ENCODE peak calls at places on chromosome 20, in ten cellular contexts. C is GM23338, R is stomach, V is SK-N-SH, Y is spleen, L is esophagus muscularis mucosa, J is sigmoid colon, W is K562, S is suprapubic skin, G is HCT116. Z is an unnamed sample.

GRCh38 chr20:34215711-34216381 is 25.4 kb upstream of the ASIP start:
- DNase-seq in C (peak), R (peak), V (peak), Y (peak), L (peak), J (peak), W (peak), S (peak), G (peak), Z (no peak)

GRCh38 chr20:1185316-1185741 is 548 bp upstream of the TMEM74B start:
- DNase-seq in C (peak), R (no peak), V (peak), Y (no peak), L (no peak), J (no peak), W (peak), S (no peak), G (no peak), Z (no peak)

GRCh38 chr20:49230021-49230420 is 10.8 kb downstream of the DDX27 start:
- DNase-seq in C (no peak), R (no peak), V (no peak), Y (peak), L (no peak), J (peak), W (peak), S (no peak), G (no peak), Z (no peak)

GRCh38 chr20:63158845-63159244 is 57.1 kb downstream of the YTHDF1 start:
- DNase-seq in C (no peak), R (no peak), V (no peak), Y (peak), L (no peak), J (no peak), W (no peak), S (no peak), G (no peak), Z (no peak)

GRCh38 chr20:34873583-34874093 is 982 bp upstream of the GGT7 start:
- DNase-seq in C (no peak), R (no peak), V (no peak), Y (no peak), L (no peak), J (no peak), W (no peak), S (no peak), G (no peak), Z (no peak)

GRCh38 chr20:8718214-8718613 is 350.7 kb upstream of the PLCB4 start:
- DNase-seq in C (no peak), R (no peak), V (no peak), Y (no peak), L (no peak), J (peak), W (no peak), S (no peak), G (no peak), Z (no peak)

GRCh38 chr20:62447143-62447869 is 20.0 kb upstream of the RBBP8NL start:
- DNase-seq in C (no peak), R (no peak), V (no peak), Y (no peak), L (no peak), J (no peak), W (no peak), S (no peak), G (no peak), Z (no peak)

GRCh38 chr20:25551413-25552210 is 33.7 kb downstream of the NINL start:
- DNase-seq in C (no peak), R (no peak), V (no peak), Y (no peak), L (no peak), J (no peak), W (no peak), S (no peak), G (no peak), Z (no peak)

GRCh38 chr20:14845199-14846160 is 508.1 kb upstream of the FLRT3 start:
- DNase-seq in C (no peak), R (no peak), V (no peak), Y (no peak), L (no peak), J (no peak), W (no peak), S (no peak), G (no peak), Z (no peak)

GRCh38 chr20:47392015-47392720 is 35.7 kb upstream of the ZMYND8 start:
- DNase-seq in C (peak), R (peak), V (peak), Y (no peak), L (no peak), J (no peak), W (peak), S (no peak), G (peak), Z (no peak)

GRCh38 chr20:1225729-1226313 is at the start of gene RAD21L1:
- DNase-seq in C (peak), R (peak), V (peak), Y (peak), L (peak), J (peak), W (peak), S (peak), G (peak), Z (no peak)

GRCh38 chr20:38856570-38856969 is 51.1 kb downstream of the PPP1R16B start:
- DNase-seq in C (no peak), R (no peak), V (no peak), Y (no peak), L (no peak), J (no peak), W (no peak), S (no peak), G (no peak), Z (no peak)

GRCh38 chr20:62616728-62617621 is 25.3 kb upstream of the SLCO4A1 start:
- DNase-seq in C (peak), R (peak), V (peak), Y (peak), L (no peak), J (peak), W (peak), S (no peak), G (peak), Z (no peak)

GRCh38 chr20:19552144-19552895 is 205.7 kb upstream of the RIN2 start:
- DNase-seq in C (peak), R (peak), V (no peak), Y (no peak), L (no peak), J (peak), W (no peak), S (no peak), G (no peak), Z (no peak)

GRCh38 chr20:58210398-58210747 is 18.1 kb downstream of the ANKRD60 start:
- DNase-seq in C (no peak), R (no peak), V (no peak), Y (no peak), L (no peak), J (no peak), W (no peak), S (no peak), G (no peak), Z (no peak)

GRCh38 chr20:47319517-47320252 is 36.8 kb downstream of the ZMYND8 start:
- DNase-seq in C (peak), R (peak), V (no peak), Y (no peak), L (no peak), J (peak), W (no peak), S (peak), G (peak), Z (no peak)

GRCh38 chr20:58233881-58234528 is 5.6 kb upstream of the ANKRD60 start:
- DNase-seq in C (peak), R (no peak), V (peak), Y (no peak), L (peak), J (no peak), W (peak), S (no peak), G (no peak), Z (no peak)

GRCh38 chr20:14612389-14612788 is 275.0 kb upstream of the FLRT3 start:
- DNase-seq in C (no peak), R (no peak), V (no peak), Y (no peak), L (no peak), J (no peak), W (no peak), S (no peak), G (no peak), Z (peak)

GRCh38 chr20:41650221-41650948 is 32.2 kb upstream of the CHD6 start:
- DNase-seq in C (peak), R (peak), V (no peak), Y (no peak), L (no peak), J (no peak), W (no peak), S (no peak), G (no peak), Z (no peak)

GRCh38 chr20:1905009-1905408 is 9.8 kb downstream of the SIRPA start:
- DNase-seq in C (no peak), R (no peak), V (no peak), Y (no peak), L (no peak), J (no peak), W (no peak), S (no peak), G (no peak), Z (no peak)

GRCh38 chr20:9179867-9180266 is 111.0 kb downstream of the PLCB4 start:
- DNase-seq in C (no peak), R (no peak), V (no peak), Y (no peak), L (no peak), J (no peak), W (no peak), S (no peak), G (no peak), Z (no peak)

GRCh38 chr20:62606551-62607201 is 35.6 kb upstream of the SLCO4A1 start:
- DNase-seq in C (peak), R (peak), V (no peak), Y (no peak), L (no peak), J (no peak), W (no peak), S (no peak), G (no peak), Z (no peak)

GRCh38 chr20:50916257-50916656 is 15.0 kb downstream of the ADNP start:
- DNase-seq in C (peak), R (no peak), V (no peak), Y (no peak), L (no peak), J (no peak), W (peak), S (no peak), G (no peak), Z (no peak)

GRCh38 chr20:49675368-49676151 is 38.1 kb downstream of the B4GALT5 start:
- DNase-seq in C (no peak), R (no peak), V (no peak), Y (no peak), L (no peak), J (no peak), W (no peak), S (no peak), G (no peak), Z (no peak)

GRCh38 chr20:8774412-8774811 is 294.5 kb upstream of the PLCB4 start:
- DNase-seq in C (no peak), R (no peak), V (no peak), Y (no peak), L (no peak), J (no peak), W (no peak), S (no peak), G (no peak), Z (no peak)

DNA sequence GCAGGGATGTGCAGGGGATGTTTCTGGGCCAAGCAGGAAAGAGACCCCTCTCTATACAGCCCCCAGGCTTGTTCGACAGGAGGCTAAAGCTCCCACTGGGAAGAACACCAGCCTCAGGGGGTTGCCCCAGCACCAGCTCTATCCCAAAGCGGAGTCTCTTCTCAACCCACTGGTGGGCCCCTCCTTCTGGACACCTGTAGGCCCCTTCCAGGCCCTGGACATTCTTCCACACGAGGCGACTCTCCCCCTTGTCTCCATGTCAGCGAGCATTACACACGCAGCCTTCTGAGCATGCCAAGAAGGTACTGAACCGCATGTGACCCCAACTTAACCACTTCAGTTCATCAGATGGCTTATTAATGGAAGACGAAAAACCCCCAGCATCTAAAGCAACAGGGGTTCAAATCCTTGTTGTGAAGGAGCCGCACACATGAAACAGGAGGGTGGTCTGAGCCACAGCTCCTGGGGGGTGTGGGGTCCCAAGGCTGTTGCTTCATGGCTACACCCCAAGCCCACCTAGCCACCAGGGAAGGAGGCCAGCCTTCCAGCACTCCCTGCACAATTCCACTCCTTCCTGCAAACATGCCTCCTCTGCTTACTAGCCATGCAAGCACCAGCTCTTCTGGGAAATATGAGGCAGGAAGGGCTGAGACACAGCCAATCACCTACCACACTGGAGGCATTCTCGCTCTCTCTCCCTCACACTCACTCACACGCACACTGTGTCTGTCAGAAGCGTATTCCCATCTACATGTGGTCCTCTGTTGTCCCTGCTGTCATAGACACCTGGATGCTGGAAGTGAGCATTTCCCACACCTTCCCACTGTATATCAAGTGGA is 104.6 kb downstream of the NOL4L start:
- DNase-seq in C (no peak), R (no peak), V (no peak), Y (no peak), L (no peak), J (peak), W (no peak), S (peak), G (no peak), Z (no peak)
- H3K4me3 ChIP-seq in C (peak), R (peak), V (no peak), Y (peak), L (peak), J (peak), W (no peak), S (no peak), G (no peak), Z (no peak)

DNA sequence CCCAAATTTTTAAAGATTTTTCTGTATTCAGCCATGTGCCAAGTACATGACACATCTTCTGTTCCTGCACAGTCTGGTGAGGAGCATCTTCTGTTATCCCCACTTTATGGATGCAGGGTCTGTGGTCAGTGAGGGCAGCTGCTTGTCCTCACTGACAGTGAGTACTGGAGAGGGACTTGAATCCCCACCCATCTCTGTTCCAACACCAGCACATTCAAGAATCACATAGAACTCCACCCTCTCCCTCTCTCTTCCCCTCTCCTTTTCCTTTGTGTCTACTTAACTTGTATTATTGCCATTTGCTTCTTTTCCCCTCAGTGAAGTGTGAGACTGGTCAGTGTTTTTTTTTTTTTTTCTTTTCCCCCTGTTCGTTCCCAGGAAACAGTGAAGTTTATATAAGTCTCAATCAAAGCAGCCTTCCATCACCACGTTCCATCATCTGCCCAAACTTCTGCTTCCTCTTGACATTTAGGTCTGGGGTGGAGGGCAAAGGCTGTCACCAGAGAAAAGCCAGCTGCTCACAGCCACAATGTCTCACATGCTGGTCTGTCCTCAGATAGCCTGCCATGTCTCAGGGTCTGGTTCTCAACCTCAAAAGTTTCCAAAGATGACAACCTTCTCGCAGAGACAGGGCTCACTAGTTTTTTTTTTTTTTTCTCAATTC is 110.0 kb upstream of the SSTR4 start:
- DNase-seq in C (no peak), R (no peak), V (no peak), Y (no peak), L (no peak), J (no peak), W (no peak), S (no peak), G (no peak), Z (no peak)
- H3K27ac ChIP-seq in C (no peak), R (no peak), V (no peak), Y (no peak), L (no peak), J (no peak), W (peak), S (no peak), G (no peak), Z (no peak)

GRCh38 chr20:12640255-12640654 is 368.5 kb upstream of the SPTLC3 start:
- DNase-seq in C (no peak), R (no peak), V (no peak), Y (no peak), L (no peak), J (no peak), W (no peak), S (no peak), G (no peak), Z (no peak)
- TF ChIP-seq POLR2AphosphoS5 in C (no peak), R (no peak), V (no peak), Y (no peak), L (no peak), J (no peak), W (no peak), S (no peak), G (no peak), Z (no peak)

DNA sequence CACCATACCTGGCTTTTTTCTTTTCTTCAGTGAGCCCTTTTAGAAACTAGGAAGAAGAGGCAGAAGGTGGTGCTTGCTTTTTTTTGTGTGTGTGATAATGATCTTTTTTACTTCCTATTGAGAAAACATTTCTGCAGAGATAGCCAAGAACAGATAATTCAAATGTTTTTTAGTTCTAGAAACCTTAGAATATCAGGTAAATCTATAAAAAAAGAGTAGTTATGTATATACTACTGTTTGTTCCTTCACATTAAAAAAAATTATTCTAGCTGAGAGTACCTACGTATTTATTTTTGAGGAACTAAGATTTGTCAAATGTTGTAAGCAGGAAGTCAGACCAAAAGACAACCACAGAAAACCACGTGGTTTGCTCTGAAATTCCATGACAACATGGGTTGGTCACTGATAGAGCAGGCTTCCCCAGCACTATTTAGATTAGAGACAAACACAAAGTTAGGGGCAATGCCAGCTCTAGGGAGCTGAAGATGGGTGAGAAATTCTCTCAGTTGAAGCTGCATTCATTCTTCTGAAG is 12.8 kb downstream of the STK4 start:
- DNase-seq in C (no peak), R (no peak), V (no peak), Y (no peak), L (no peak), J (no peak), W (no peak), S (no peak), G (no peak), Z (no peak)
- H3K4me3 ChIP-seq in C (no peak), R (no peak), V (no peak), Y (peak), L (no peak), J (no peak), W (no peak), S (no peak), G (no peak), Z (no peak)

DNA sequence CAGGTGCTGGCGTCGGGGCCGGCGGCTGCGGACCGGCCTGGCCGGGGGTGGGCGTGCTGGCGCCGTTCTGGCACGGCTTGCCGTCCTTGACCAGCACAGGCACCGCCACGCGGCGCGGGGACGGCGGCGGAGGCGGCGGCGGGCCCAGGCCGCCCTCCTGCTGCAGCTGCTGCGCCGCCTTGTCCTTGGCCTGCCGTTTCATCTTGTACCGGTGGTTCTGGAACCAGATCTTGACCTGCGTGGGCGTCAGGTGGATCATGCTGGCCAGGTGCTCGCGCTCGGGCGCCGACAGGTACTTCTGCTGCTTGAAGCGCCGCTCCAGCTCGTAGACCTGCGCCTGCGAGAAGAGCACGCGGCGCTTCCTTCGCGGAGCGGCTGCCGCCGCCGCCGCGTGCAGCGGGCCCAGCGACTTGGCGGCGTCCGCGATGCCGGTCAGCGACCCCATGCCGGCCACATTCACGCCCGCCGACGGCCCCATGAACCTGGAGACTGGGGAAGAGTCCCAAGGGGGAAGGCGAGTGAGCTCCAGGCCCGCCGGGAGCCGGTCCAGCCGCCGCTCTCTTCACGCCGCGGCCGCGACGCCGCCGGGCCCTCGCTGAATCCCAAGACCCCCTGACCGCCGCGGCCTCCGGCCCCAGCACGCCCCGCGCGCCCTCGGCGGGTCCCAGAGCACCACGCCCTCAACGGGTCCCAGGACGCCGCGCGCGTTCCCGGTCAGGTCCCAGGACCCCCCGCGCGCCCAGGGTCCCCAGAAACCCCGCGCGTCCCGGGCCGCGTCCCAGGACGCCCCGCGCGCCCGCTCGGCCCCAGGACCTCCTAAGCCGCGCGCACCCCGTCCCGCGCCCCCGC is 1.1 kb downstream of the NKX2-4 start:
- DNase-seq in C (peak), R (no peak), V (peak), Y (no peak), L (no peak), J (no peak), W (no peak), S (no peak), G (no peak), Z (no peak)
- H3K27ac ChIP-seq in C (no peak), R (no peak), V (no peak), Y (no peak), L (no peak), J (no peak), W (no peak), S (no peak), G (no peak), Z (peak)